ENCODE peak calls at places on chromosome 19, in four cellular contexts. T, F, X and P are unnamed samples.

GRCh38 chr19:46979103-46979769 is 40.4 kb upstream of the NPAS1 start:
- DNase-seq in T (no peak), F (no peak), X (no peak), P (no peak)

GRCh38 chr19:56840452-56841193 is at the start of the genes PEG3 and ZIM2:
- DNase-seq in T (no peak), F (no peak), X (no peak), P (no peak)

GRCh38 chr19:48480151-48480475 is 10.9 kb downstream of the CYTH2 start:
- DNase-seq in T (peak), F (no peak), X (peak), P (peak)

GRCh38 chr19:7408251-7408650 is 59.5 kb downstream of the ARHGEF18 start:
- DNase-seq in T (no peak), F (no peak), X (no peak), P (no peak)

GRCh38 chr19:55258476-55258827 is 365 bp downstream of the PPP6R1 start:
- DNase-seq in T (no peak), F (no peak), X (no peak), P (no peak)

GRCh38 chr19:10612515-10613119 is 12.7 kb upstream of the SLC44A2 start:
- DNase-seq in T (no peak), F (no peak), X (peak), P (no peak)

GRCh38 chr19:46697142-46697960 is 19.6 kb downstream of the PRKD2 start:
- DNase-seq in T (peak), F (peak), X (peak), P (peak)

GRCh38 chr19:31678421-31678820 is 329.2 kb upstream of the TSHZ3 start:
- DNase-seq in T (no peak), F (no peak), X (no peak), P (no peak)

GRCh38 chr19:35743640-35744306 is 1.4 kb downstream of the U2AF1L4 start:
- DNase-seq in T (no peak), F (no peak), X (no peak), P (no peak)

GRCh38 chr19:29775575-29775900 is 36.3 kb upstream of the CCNE1 start:
- DNase-seq in T (peak), F (no peak), X (no peak), P (no peak)

GRCh38 chr19:34480971-34481821 is at the start of gene WTIP:
- DNase-seq in T (peak), F (no peak), X (peak), P (peak)

GRCh38 chr19:55179570-55180484 is at the start of gene SYT5:
- DNase-seq in T (peak), F (peak), X (peak), P (no peak)

GRCh38 chr19:30673336-30673735 is 301.2 kb downstream of the ZNF536 start:
- DNase-seq in T (no peak), F (no peak), X (peak), P (no peak)

GRCh38 chr19:10450191-10450852 is 30.0 kb downstream of the PDE4A start:
- DNase-seq in T (no peak), F (no peak), X (no peak), P (no peak)

GRCh38 chr19:13214036-13214730 is 64.0 kb downstream of the IER2 start:
- DNase-seq in T (no peak), F (no peak), X (no peak), P (no peak)

GRCh38 chr19:3338541-3339181 is 27.7 kb upstream of the NFIC start:
- DNase-seq in T (no peak), F (no peak), X (peak), P (no peak)

GRCh38 chr19:46728208-46728607 is 11.3 kb upstream of the PRKD2 start:
- DNase-seq in T (no peak), F (no peak), X (no peak), P (no peak)

GRCh38 chr19:16571689-16572331 is 405 bp downstream of the SLC35E1 start:
- DNase-seq in T (peak), F (peak), X (peak), P (peak)

GRCh38 chr19:38304866-38305429 is 897 bp downstream of the C19orf33 start:
- DNase-seq in T (peak), F (peak), X (peak), P (no peak)

GRCh38 chr19:33394006-33394722 is 20.7 kb downstream of the CEBPG start:
- DNase-seq in T (no peak), F (peak), X (no peak), P (peak)

GRCh38 chr19:17681505-17682125 is 6.5 kb downstream of the UNC13A start:
- DNase-seq in T (peak), F (no peak), X (no peak), P (peak)

GRCh38 chr19:34556500-34556899 is 74.9 kb downstream of the WTIP start:
- DNase-seq in T (peak), F (peak), X (no peak), P (peak)

DNA sequence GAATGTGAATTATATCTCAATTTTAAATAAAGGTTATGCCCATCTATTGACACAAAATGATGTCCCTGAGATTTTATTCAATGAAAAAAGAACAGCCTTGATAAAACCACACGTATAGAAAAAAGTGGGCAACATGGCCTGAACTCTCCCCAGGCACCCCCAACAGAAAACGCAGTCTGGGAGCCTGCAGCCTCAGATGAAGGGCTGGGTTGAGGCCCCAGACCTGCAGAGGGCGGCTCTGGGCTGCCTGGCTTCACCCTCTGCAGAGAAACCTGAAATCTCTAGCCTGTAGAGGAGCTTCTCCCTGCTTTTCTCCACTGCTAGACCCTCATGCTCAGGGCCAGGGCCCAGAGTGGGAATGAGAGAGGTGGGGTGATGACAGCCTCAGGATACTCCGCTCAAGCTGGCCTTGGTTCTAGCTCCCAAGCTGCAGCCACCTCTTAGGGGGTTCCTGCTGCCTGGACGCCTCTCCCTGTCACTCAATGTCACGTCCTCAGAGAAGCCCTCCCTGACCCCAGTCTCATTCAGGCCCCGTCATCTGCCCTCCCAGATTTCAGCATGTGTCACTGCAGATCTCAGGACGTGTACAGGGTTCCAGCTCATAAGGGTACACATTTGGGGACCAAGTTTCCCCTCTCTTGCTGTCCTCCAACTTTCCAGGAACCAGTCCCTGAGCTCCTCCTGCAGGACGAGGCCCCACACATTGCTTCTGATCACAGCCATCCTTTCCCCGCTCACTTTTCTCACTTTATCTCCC is 1.8 kb downstream of the MBD3 start:
- DNase-seq in T (peak), F (peak), X (no peak), P (no peak)
- TF ChIP-seq CTCF in T (no peak), F (peak), X (no peak), P (peak)

DNA sequence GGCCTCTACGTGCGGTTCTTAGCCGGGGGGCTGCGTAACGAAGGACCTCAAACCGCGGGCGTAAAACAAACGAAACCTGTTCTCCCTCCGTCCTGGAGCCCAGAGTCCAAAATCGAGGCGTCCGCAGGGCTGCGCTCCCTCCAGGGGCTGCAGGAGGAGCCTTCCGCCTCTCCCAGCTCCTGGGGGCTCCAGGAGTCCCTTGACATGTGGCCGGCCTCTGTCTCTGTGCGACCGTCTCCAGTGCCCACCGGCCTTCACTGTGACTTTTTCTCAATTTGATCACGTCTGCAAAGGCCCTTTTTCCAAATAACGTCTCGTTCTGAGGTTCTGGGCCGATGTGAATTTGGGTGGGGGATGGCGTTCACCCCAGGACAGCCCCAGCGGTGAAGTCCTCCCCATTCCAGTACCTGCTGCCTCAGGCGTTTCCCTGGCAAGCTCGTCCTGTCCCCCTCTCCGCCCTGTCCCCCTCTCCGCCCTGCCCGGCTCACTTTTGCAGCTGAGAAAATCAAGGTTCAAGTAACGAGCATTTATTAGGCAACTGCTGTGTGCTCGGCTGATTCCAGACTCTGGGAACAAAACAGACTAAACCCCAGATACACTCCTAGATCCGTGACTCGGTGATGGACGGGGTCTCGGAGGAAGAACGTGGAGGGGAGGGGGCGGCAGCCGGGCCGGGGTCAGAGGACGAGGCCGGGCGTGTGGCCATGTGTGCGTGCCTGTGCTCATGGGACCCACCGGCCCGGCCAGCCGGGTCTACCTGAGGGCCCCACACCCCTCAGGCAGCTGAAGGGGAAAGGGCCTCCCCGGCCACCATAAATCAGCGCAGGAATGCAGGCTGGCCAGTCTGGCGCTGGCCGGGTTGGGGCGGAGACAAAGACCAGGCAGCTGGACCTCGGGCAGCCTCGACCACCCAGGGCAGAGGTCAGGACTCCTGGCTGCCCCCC is 28.1 kb upstream of the WDR18 start:
- DNase-seq in T (peak), F (peak), X (no peak), P (no peak)
- TF ChIP-seq CTCF in T (no peak), F (no peak), X (no peak), P (no peak)

DNA sequence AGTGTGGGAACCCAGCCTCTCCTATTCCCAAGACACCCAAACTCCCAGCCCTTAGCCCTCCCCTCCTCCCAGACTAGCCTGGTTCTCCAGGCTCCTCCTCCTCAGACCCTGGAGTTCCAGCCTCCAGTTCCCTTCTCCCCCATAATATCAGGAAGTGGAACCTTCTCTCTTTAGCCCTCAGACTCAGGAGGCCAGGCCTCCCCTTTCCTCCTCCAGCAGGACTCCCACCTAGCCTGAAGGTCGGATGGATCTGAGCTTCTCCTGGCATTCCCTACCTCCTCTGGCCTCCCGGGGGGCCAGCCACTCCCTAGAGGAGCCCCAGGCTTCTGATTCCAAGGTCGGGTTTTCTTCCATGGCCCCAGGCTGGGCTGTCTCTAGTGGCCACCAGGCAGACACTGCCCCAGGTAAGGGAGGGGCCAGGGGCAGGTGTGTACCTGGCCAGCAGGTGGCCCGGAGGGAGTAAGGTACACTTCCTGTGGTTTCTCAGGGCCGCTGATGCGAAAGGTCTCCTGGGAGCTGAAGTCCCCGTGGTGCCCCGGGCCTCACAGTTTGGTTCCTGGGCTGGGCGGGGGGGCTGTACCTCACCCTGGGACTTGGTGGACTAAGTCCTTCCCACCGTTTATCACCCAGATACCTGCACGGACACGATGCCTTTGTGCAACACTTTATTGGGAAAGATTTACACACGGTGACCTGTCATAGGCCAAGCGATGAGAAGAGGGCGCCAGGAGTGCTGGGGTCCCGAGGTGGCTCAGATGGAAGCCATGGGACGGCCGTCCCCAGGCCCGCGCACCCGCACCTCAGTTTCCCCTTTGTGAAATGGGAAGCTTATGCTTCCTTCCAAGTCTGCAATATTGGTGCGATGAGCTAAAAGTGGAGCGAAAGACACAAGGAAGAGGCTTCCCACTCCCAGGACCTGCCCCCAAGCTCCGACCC is at the start of gene TMC4:
- DNase-seq in T (peak), F (no peak), X (peak), P (peak)
- TF ChIP-seq CTCF in T (peak), F (no peak), X (peak), P (no peak)

DNA sequence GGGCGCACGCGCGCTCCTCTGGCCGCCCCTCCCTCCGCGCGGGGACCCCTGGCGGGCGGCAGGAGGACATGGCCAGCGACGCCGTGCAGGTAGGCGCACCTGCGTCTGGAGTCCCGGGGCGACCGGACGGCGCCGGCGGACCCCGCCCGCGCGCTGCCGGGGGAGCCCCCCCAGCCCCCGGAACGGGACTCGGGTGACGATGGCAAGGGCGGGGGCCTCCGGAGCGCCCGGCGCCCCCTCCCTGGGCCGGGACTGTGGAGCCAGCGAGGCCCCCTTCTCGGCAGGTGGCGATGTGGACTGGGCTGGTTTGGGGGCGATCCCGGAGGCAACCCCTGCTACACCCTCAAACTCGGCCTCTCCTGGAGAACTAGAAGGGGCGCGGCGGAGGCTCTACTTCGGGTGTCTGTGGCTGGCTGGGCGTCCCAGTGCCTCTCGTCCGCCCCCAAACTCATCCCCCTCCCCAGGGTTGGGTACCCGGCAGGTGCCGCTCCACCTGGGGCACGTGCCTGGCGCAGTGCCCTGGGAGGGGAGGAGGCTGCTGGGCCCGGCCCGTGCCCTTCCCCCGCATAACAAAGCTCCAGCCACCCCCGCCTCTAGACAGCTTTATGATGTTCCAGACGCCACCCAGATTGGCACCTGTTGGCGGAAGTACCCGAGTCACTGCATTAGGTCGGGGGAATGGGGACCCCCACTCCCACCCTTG is 499 bp downstream of the PKN1 start:
- DNase-seq in T (peak), F (no peak), X (peak), P (no peak)
- TF ChIP-seq CTCF in T (no peak), F (no peak), X (no peak), P (no peak)

DNA sequence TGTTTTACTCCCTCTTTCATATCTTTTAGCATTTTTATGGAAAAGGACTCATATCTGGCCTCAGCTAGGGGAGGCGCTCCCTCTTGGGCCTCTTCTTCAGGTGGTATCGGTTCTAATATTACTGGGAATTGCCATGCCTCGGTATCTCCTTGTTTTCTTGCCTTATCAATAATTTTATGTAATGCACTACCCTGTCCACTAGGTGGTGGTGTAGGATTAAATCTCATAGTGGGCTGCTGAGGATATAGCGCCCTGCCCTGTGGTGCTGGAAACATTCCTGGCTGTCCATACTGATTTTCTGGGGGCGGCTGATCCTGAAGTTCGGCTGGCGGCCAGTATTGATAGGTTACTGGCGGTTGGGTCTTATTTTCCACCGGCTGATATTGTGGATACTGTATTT is 35.8 kb downstream of the ZNF420 start:
- DNase-seq in T (peak), F (peak), X (no peak), P (no peak)
- TF ChIP-seq CTCF in T (peak), F (peak), X (no peak), P (no peak)

GRCh38 chr19:45592366-45592765 is 7.8 kb upstream of the OPA3 start:
- DNase-seq in T (no peak), F (no peak), X (no peak), P (no peak)

GRCh38 chr19:45591638-45592005 is 7.0 kb upstream of the OPA3 start:
- DNase-seq in T (no peak), F (no peak), X (no peak), P (no peak)

GRCh38 chr19:45590300-45591003 is 5.8 kb upstream of the OPA3 start:
- DNase-seq in T (no peak), F (no peak), X (no peak), P (no peak)

GRCh38 chr19:45589768-45590167 is 5.2 kb upstream of the OPA3 start:
- DNase-seq in T (no peak), F (no peak), X (no peak), P (no peak)

GRCh38 chr19:45591004-45591637 is 6.5 kb upstream of the OPA3 start:
- DNase-seq in T (peak), F (peak), X (peak), P (no peak)
- TF ChIP-seq CTCF in T (no peak), F (peak), X (no peak), P (peak)

DNA sequence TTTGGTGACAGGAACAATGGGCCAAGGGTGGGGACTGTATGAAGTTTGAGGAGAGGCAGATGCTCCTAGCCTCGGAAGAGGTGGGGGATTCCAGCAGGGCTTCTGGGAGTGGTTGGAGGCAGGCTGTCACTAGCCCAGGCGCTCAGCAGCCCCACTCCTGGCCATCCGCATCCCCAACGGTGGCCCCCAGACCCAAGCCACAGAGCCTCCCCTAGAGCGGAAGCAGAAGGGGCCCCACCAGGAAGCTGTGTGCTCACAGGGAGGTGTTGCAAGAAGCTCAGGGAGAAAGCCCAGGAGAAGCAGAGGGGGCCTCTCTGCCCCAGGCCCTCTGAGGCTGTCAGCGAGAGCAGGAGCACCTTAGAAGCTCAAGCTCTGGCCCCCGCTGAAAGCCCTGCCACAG is 8.3 kb downstream of the PRAM1 start:
- DNase-seq in T (no peak), F (no peak), X (no peak), P (no peak)
- TF ChIP-seq CTCF in T (no peak), F (no peak), X (no peak), P (no peak)

GRCh38 chr19:49986354-49986753 is 25.4 kb upstream of the SIGLEC11 start:
- DNase-seq in T (no peak), F (no peak), X (no peak), P (no peak)

GRCh38 chr19:49988433-49988832 is 27.5 kb upstream of the SIGLEC11 start:
- DNase-seq in T (no peak), F (no peak), X (no peak), P (peak)

GRCh38 chr19:49988007-49988406 is 27.0 kb upstream of the SIGLEC11 start:
- DNase-seq in T (no peak), F (no peak), X (no peak), P (no peak)

GRCh38 chr19:49985926-49986325 is 25.0 kb upstream of the SIGLEC11 start:
- DNase-seq in T (no peak), F (no peak), X (no peak), P (no peak)

GRCh38 chr19:49987159-49987698 is 26.3 kb upstream of the SIGLEC11 start:
- DNase-seq in T (peak), F (no peak), X (peak), P (peak)
- TF ChIP-seq CTCF in T (no peak), F (no peak), X (no peak), P (peak)